ENCODE peak calls at places on chromosome 13, in seven cellular contexts. One of them, this sample, is unnamed. For H3K4me1, the result is how much of the 10 kb centered on the place peaks cover.

GRCh38 chr13:111980146-111980929 is 86.6 kb upstream of the SOX1 start:
- DNase-seq in stomach: no peak
- DNase-seq in hepatocyte: no peak
- DNase-seq in spleen: no peak
- DNase-seq in Peyer's patch: no peak
- DNase-seq in thoracic aorta: no peak
- DNase-seq in neuronal stem cell: no peak
- DNase-seq in this sample: no peak

GRCh38 chr13:68027311-68027710 is 797.2 kb upstream of the PCDH9 start:
- DNase-seq in spleen: no peak
- DNase-seq in Peyer's patch: no peak
- DNase-seq in hepatocyte: no peak
- DNase-seq in thoracic aorta: no peak
- DNase-seq in neuronal stem cell: no peak
- DNase-seq in stomach: no peak
- DNase-seq in this sample: no peak

GRCh38 chr13:95100525-95101121 is 200.6 kb downstream of the ABCC4 start:
- DNase-seq in spleen: no peak
- DNase-seq in hepatocyte: no peak
- DNase-seq in neuronal stem cell: peak
- DNase-seq in stomach: no peak
- DNase-seq in Peyer's patch: no peak
- DNase-seq in thoracic aorta: no peak
- DNase-seq in this sample: no peak

GRCh38 chr13:32135655-32136054 is 104.1 kb downstream of the FRY start:
- DNase-seq in spleen: no peak
- DNase-seq in neuronal stem cell: no peak
- DNase-seq in thoracic aorta: no peak
- DNase-seq in hepatocyte: no peak
- DNase-seq in Peyer's patch: no peak
- DNase-seq in stomach: no peak
- DNase-seq in this sample: no peak

GRCh38 chr13:23506071-23506820 is 64.0 kb upstream of the TNFRSF19 start:
- DNase-seq in Peyer's patch: no peak
- DNase-seq in stomach: no peak
- DNase-seq in hepatocyte: no peak
- DNase-seq in neuronal stem cell: no peak
- DNase-seq in spleen: no peak
- DNase-seq in thoracic aorta: no peak
- DNase-seq in this sample: no peak

GRCh38 chr13:48446454-48446853 is 33.5 kb upstream of the LPAR6 start:
- DNase-seq in Peyer's patch: no peak
- DNase-seq in spleen: no peak
- DNase-seq in neuronal stem cell: no peak
- DNase-seq in stomach: no peak
- DNase-seq in hepatocyte: no peak
- DNase-seq in thoracic aorta: no peak
- DNase-seq in this sample: no peak

GRCh38 chr13:113027095-113027494 is 58.1 kb downstream of the MCF2L start:
- DNase-seq in neuronal stem cell: no peak
- DNase-seq in stomach: no peak
- DNase-seq in Peyer's patch: no peak
- DNase-seq in hepatocyte: no peak
- DNase-seq in spleen: no peak
- DNase-seq in thoracic aorta: no peak
- DNase-seq in this sample: no peak

GRCh38 chr13:107767119-107767518 is 448.2 kb downstream of the LIG4 start:
- DNase-seq in Peyer's patch: no peak
- DNase-seq in hepatocyte: peak
- DNase-seq in thoracic aorta: no peak
- DNase-seq in stomach: no peak
- DNase-seq in spleen: no peak
- DNase-seq in neuronal stem cell: no peak
- DNase-seq in this sample: no peak

GRCh38 chr13:114105351-114106225 is 26.8 kb downstream of the RASA3 start:
- DNase-seq in spleen: peak
- DNase-seq in hepatocyte: no peak
- DNase-seq in Peyer's patch: no peak
- DNase-seq in neuronal stem cell: no peak
- DNase-seq in stomach: no peak
- DNase-seq in thoracic aorta: no peak
- DNase-seq in this sample: peak

GRCh38 chr13:77779461-77780272 is 82.2 kb downstream of the SLAIN1 start:
- DNase-seq in stomach: peak
- DNase-seq in spleen: no peak
- DNase-seq in thoracic aorta: no peak
- DNase-seq in Peyer's patch: no peak
- DNase-seq in neuronal stem cell: peak
- DNase-seq in hepatocyte: peak
- DNase-seq in this sample: peak

GRCh38 chr13:20193924-20194631 is 1.3 kb upstream of the GJB2 start:
- DNase-seq in spleen: no peak
- DNase-seq in stomach: no peak
- DNase-seq in Peyer's patch: no peak
- DNase-seq in thoracic aorta: no peak
- DNase-seq in hepatocyte: no peak
- DNase-seq in neuronal stem cell: no peak
- DNase-seq in this sample: peak

GRCh38 chr13:74026753-74027152 is 107.5 kb downstream of the KLF12 start:
- DNase-seq in neuronal stem cell: no peak
- DNase-seq in stomach: peak
- DNase-seq in Peyer's patch: peak
- DNase-seq in hepatocyte: peak
- DNase-seq in spleen: peak
- DNase-seq in thoracic aorta: no peak
- DNase-seq in this sample: peak

GRCh38 chr13:113976711-113977684 is 3.1 kb upstream of the C13orf46 start:
- DNase-seq in thoracic aorta: peak
- DNase-seq in stomach: no peak
- DNase-seq in hepatocyte: no peak
- DNase-seq in neuronal stem cell: no peak
- DNase-seq in spleen: peak
- DNase-seq in Peyer's patch: no peak
- DNase-seq in this sample: no peak

GRCh38 chr13:60398438-60398891 is 1.4 kb downstream of the TDRD3 start:
- DNase-seq in hepatocyte: no peak
- DNase-seq in Peyer's patch: no peak
- DNase-seq in stomach: no peak
- DNase-seq in thoracic aorta: no peak
- DNase-seq in spleen: no peak
- DNase-seq in neuronal stem cell: no peak
- DNase-seq in this sample: no peak

GRCh38 chr13:43567608-43568007 is 219.2 kb downstream of the ENOX1 start:
- DNase-seq in neuronal stem cell: no peak
- DNase-seq in stomach: no peak
- DNase-seq in hepatocyte: no peak
- DNase-seq in thoracic aorta: no peak
- DNase-seq in spleen: no peak
- DNase-seq in Peyer's patch: no peak
- DNase-seq in this sample: no peak

GRCh38 chr13:68078874-68079273 is 848.7 kb upstream of the PCDH9 start:
- DNase-seq in stomach: no peak
- DNase-seq in thoracic aorta: no peak
- DNase-seq in Peyer's patch: no peak
- DNase-seq in neuronal stem cell: no peak
- DNase-seq in spleen: no peak
- DNase-seq in hepatocyte: no peak
- DNase-seq in this sample: no peak

GRCh38 chr13:30340367-30341184 is 33.2 kb upstream of the KATNAL1 start:
- DNase-seq in stomach: no peak
- DNase-seq in thoracic aorta: peak
- DNase-seq in neuronal stem cell: no peak
- DNase-seq in Peyer's patch: no peak
- DNase-seq in spleen: no peak
- DNase-seq in hepatocyte: peak
- DNase-seq in this sample: no peak

GRCh38 chr13:73018336-73018735 is 40.5 kb upstream of the KLF5 start:
- DNase-seq in thoracic aorta: no peak
- DNase-seq in stomach: no peak
- DNase-seq in neuronal stem cell: no peak
- DNase-seq in Peyer's patch: no peak
- DNase-seq in hepatocyte: no peak
- DNase-seq in spleen: no peak
- DNase-seq in this sample: no peak

GRCh38 chr13:43143591-43143990 is 120.2 kb downstream of the DNAJC15 start:
- DNase-seq in spleen: no peak
- DNase-seq in Peyer's patch: no peak
- DNase-seq in hepatocyte: no peak
- DNase-seq in thoracic aorta: no peak
- DNase-seq in neuronal stem cell: no peak
- DNase-seq in stomach: no peak
- DNase-seq in this sample: no peak

GRCh38 chr13:111895896-111896821 is 170.8 kb upstream of the SOX1 start:
- DNase-seq in spleen: no peak
- DNase-seq in Peyer's patch: no peak
- DNase-seq in thoracic aorta: no peak
- DNase-seq in hepatocyte: no peak
- DNase-seq in neuronal stem cell: no peak
- DNase-seq in stomach: no peak
- DNase-seq in this sample: peak

GRCh38 chr13:73625562-73626339 is 508.5 kb downstream of the KLF12 start:
- DNase-seq in Peyer's patch: no peak
- DNase-seq in hepatocyte: no peak
- DNase-seq in spleen: no peak
- DNase-seq in thoracic aorta: no peak
- DNase-seq in neuronal stem cell: no peak
- DNase-seq in stomach: no peak
- DNase-seq in this sample: no peak

GRCh38 chr13:73914119-73914518 is 220.1 kb downstream of the KLF12 start:
- DNase-seq in neuronal stem cell: no peak
- DNase-seq in spleen: no peak
- DNase-seq in stomach: no peak
- DNase-seq in hepatocyte: no peak
- DNase-seq in Peyer's patch: no peak
- DNase-seq in thoracic aorta: no peak
- DNase-seq in this sample: no peak

GRCh38 chr13:25067054-25067453 is 28.9 kb upstream of the PABPC3 start:
- DNase-seq in hepatocyte: no peak
- DNase-seq in Peyer's patch: no peak
- DNase-seq in spleen: no peak
- DNase-seq in stomach: no peak
- DNase-seq in thoracic aorta: no peak
- DNase-seq in neuronal stem cell: no peak
- DNase-seq in this sample: no peak

GRCh38 chr13:28043224-28043623 is 54.7 kb upstream of the URAD start:
- DNase-seq in neuronal stem cell: no peak
- DNase-seq in spleen: no peak
- DNase-seq in Peyer's patch: no peak
- DNase-seq in hepatocyte: no peak
- DNase-seq in stomach: no peak
- DNase-seq in thoracic aorta: no peak
- DNase-seq in this sample: no peak
- H3K4me1 ChIP-seq in neuronal stem cell: under half
- H3K4me1 ChIP-seq in spleen: under half
- H3K4me1 ChIP-seq in Peyer's patch: under half
- H3K4me1 ChIP-seq in hepatocyte: under half
- H3K4me1 ChIP-seq in stomach: under half
- H3K4me1 ChIP-seq in thoracic aorta: under half
- H3K4me1 ChIP-seq in this sample: under half

DNA sequence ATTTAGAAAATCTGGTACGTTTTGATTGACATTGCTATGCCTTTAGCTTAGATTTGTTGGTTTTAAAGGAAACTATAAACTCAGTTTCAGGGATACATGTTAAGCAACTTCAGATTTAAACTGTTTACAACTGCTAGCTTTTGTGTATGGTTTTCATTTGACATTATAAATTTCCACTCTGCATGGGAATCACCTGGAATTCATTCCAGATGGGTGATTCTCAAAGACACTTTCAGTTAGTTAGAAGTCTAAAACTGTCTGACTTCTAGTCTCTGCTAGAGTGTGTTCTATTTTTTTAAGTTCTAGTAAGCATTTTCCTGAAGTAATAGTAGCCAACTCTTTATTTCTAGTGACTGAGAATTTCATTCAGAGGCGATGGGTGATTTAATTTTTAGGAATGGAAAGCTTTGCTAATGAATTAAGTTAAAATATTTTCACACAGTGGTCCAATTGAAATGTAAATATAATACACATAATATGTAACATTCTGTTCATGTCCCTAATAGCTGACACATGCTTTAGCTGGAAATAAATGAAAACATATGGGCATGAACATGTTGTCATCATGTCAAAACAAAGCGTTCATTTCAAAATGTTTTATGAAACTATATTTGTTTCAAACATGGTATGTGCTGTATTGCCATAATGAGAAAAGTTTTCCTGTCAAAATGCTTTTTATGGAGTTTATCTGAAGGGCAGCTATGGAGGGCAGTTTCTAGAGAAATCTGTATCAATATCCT is 58.3 kb upstream of the CSNK1A1L start:
- DNase-seq in spleen: no peak
- DNase-seq in Peyer's patch: no peak
- DNase-seq in thoracic aorta: no peak
- DNase-seq in stomach: no peak
- DNase-seq in neuronal stem cell: no peak
- DNase-seq in hepatocyte: no peak
- DNase-seq in this sample: no peak
- H3K4me1 ChIP-seq in spleen: under half
- H3K4me1 ChIP-seq in Peyer's patch: under half
- H3K4me1 ChIP-seq in thoracic aorta: under half
- H3K4me1 ChIP-seq in stomach: under half
- H3K4me1 ChIP-seq in neuronal stem cell: under half
- H3K4me1 ChIP-seq in hepatocyte: under half
- H3K4me1 ChIP-seq in this sample: under half

GRCh38 chr13:50125556-50126377 is 110.5 kb downstream of the KCNRG start:
- DNase-seq in hepatocyte: peak
- DNase-seq in spleen: peak
- DNase-seq in neuronal stem cell: peak
- DNase-seq in thoracic aorta: peak
- DNase-seq in stomach: peak
- DNase-seq in Peyer's patch: peak
- DNase-seq in this sample: peak

GRCh38 chr13:50125306-50125555 is 110.0 kb downstream of the KCNRG start:
- DNase-seq in stomach: no peak
- DNase-seq in spleen: no peak
- DNase-seq in neuronal stem cell: no peak
- DNase-seq in hepatocyte: no peak
- DNase-seq in Peyer's patch: no peak
- DNase-seq in thoracic aorta: no peak
- DNase-seq in this sample: no peak

GRCh38 chr13:50123515-50123861 is 108.2 kb downstream of the KCNRG start:
- DNase-seq in hepatocyte: no peak
- DNase-seq in Peyer's patch: no peak
- DNase-seq in neuronal stem cell: no peak
- DNase-seq in thoracic aorta: no peak
- DNase-seq in stomach: no peak
- DNase-seq in spleen: no peak
- DNase-seq in this sample: no peak

GRCh38 chr13:50123862-50124535 is 108.8 kb downstream of the KCNRG start:
- DNase-seq in spleen: no peak
- DNase-seq in hepatocyte: peak
- DNase-seq in Peyer's patch: peak
- DNase-seq in stomach: peak
- DNase-seq in neuronal stem cell: peak
- DNase-seq in thoracic aorta: peak
- DNase-seq in this sample: peak

GRCh38 chr13:50124536-50125305 is 109.5 kb downstream of the KCNRG start:
- DNase-seq in spleen: peak
- DNase-seq in hepatocyte: peak
- DNase-seq in thoracic aorta: peak
- DNase-seq in neuronal stem cell: peak
- DNase-seq in stomach: peak
- DNase-seq in Peyer's patch: peak
- DNase-seq in this sample: peak
- H3K4me1 ChIP-seq in spleen: half or more
- H3K4me1 ChIP-seq in hepatocyte: under half
- H3K4me1 ChIP-seq in thoracic aorta: under half
- H3K4me1 ChIP-seq in neuronal stem cell: under half
- H3K4me1 ChIP-seq in stomach: half or more
- H3K4me1 ChIP-seq in Peyer's patch: under half
- H3K4me1 ChIP-seq in this sample: under half

GRCh38 chr13:100535401-100536135 is 53.0 kb downstream of the GGACT start:
- DNase-seq in Peyer's patch: no peak
- DNase-seq in spleen: no peak
- DNase-seq in neuronal stem cell: no peak
- DNase-seq in thoracic aorta: no peak
- DNase-seq in hepatocyte: no peak
- DNase-seq in stomach: no peak
- DNase-seq in this sample: no peak
- H3K4me1 ChIP-seq in Peyer's patch: under half
- H3K4me1 ChIP-seq in spleen: under half
- H3K4me1 ChIP-seq in neuronal stem cell: under half
- H3K4me1 ChIP-seq in thoracic aorta: under half
- H3K4me1 ChIP-seq in hepatocyte: under half
- H3K4me1 ChIP-seq in stomach: under half
- H3K4me1 ChIP-seq in this sample: under half